ENCODE peak calls at places on chromosomes 3 and 15, in ten cellular contexts. Z is HEK293T; V is caudate nucleus; F is OCI-LY7; N is HL-60; U is activated naive CD8-positive, alpha-beta T cell treated with anti-CD3 and anti-CD28 coated beads for 36 hours; Y is fibroblast of mammary gland; W is transverse colon; H is anterior cingulate cortex; D is GM23248. L is an unnamed sample.

GRCh38 chr3:37753428-37753827 is 108.3 kb upstream of the CTDSPL start:
- DNase-seq in Z (no peak), V (no peak), F (no peak), N (no peak), U (no peak), Y (peak), W (no peak), H (no peak), D (no peak), L (no peak)

GRCh38 chr3:149489060-149489690 is 14.7 kb downstream of the TM4SF4 start:
- DNase-seq in Z (peak), V (no peak), F (peak), N (no peak), U (no peak), Y (no peak), W (no peak), H (no peak), D (peak), L (peak)

GRCh38 chr15:52788099-52788986 is 1.8 kb downstream of the ONECUT1 start:
- DNase-seq in Z (no peak), V (no peak), F (no peak), N (no peak), U (no peak), Y (no peak), W (no peak), H (no peak), D (no peak), L (no peak)

GRCh38 chr15:45891766-45892165 is 256.9 kb downstream of the SQOR start:
- DNase-seq in Z (no peak), V (no peak), F (no peak), N (no peak), U (no peak), Y (no peak), W (peak), H (peak), D (no peak), L (no peak)

GRCh38 chr3:46692566-46692983 is 904 bp downstream of the ALS2CL start:
- DNase-seq in Z (no peak), V (no peak), F (no peak), N (no peak), U (no peak), Y (no peak), W (peak), H (no peak), D (peak), L (no peak)

GRCh38 chr3:128416578-128417150 is 50.0 kb downstream of the DNAJB8 start:
- DNase-seq in Z (peak), V (no peak), F (no peak), N (peak), U (no peak), Y (peak), W (no peak), H (no peak), D (peak), L (peak)

GRCh38 chr3:155233213-155233612 is 60.3 kb downstream of the STRIT1 start:
- DNase-seq in Z (peak), V (no peak), F (no peak), N (no peak), U (no peak), Y (peak), W (peak), H (no peak), D (peak), L (no peak)

GRCh38 chr15:100001405-100001804 is 268.2 kb upstream of the LYSMD4 start:
- DNase-seq in Z (no peak), V (no peak), F (no peak), N (no peak), U (no peak), Y (peak), W (no peak), H (no peak), D (no peak), L (no peak)

GRCh38 chr3:64235605-64236004 is 10.3 kb upstream of the PRICKLE2 start:
- DNase-seq in Z (no peak), V (no peak), F (no peak), N (no peak), U (no peak), Y (no peak), W (no peak), H (no peak), D (no peak), L (no peak)

GRCh38 chr15:40354408-40355171 is 3.4 kb upstream of the DISP2 start:
- DNase-seq in Z (peak), V (no peak), F (peak), N (no peak), U (no peak), Y (peak), W (peak), H (peak), D (peak), L (peak)

GRCh38 chr15:34737379-34737928 is 17.3 kb downstream of the GJD2 start:
- DNase-seq in Z (no peak), V (no peak), F (no peak), N (no peak), U (no peak), Y (no peak), W (no peak), H (peak), D (peak), L (no peak)

GRCh38 chr3:157174616-157175498 is 14.9 kb upstream of the CCNL1 start:
- DNase-seq in Z (peak), V (peak), F (peak), N (peak), U (peak), Y (peak), W (peak), H (peak), D (peak), L (peak)

GRCh38 chr15:70504305-70504951 is 258.9 kb downstream of the UACA start:
- DNase-seq in Z (no peak), V (no peak), F (peak), N (peak), U (no peak), Y (peak), W (peak), H (no peak), D (peak), L (peak)

GRCh38 chr15:79243723-79244122 is 38.8 kb upstream of the ANKRD34C start:
- DNase-seq in Z (no peak), V (no peak), F (no peak), N (no peak), U (no peak), Y (no peak), W (no peak), H (no peak), D (peak), L (no peak)

GRCh38 chr3:188207941-188208750 is 54.2 kb downstream of the LPP start:
- DNase-seq in Z (no peak), V (no peak), F (no peak), N (no peak), U (no peak), Y (peak), W (no peak), H (no peak), D (no peak), L (no peak)

GRCh38 chr3:114567774-114568173 is 273.9 kb downstream of the TIGIT start:
- DNase-seq in Z (no peak), V (no peak), F (no peak), N (no peak), U (no peak), Y (no peak), W (no peak), H (no peak), D (no peak), L (no peak)

GRCh38 chr15:60004019-60004845 is at the start of gene FOXB1:
- DNase-seq in Z (peak), V (no peak), F (no peak), N (peak), U (peak), Y (no peak), W (no peak), H (no peak), D (no peak), L (no peak)

GRCh38 chr15:62742409-62743171 is 300.0 kb upstream of the TPM1 start:
- DNase-seq in Z (peak), V (no peak), F (peak), N (no peak), U (peak), Y (peak), W (peak), H (peak), D (peak), L (peak)

GRCh38 chr15:66698318-66698961 is 3.6 kb upstream of the SMAD6 start:
- DNase-seq in Z (peak), V (no peak), F (peak), N (no peak), U (peak), Y (peak), W (peak), H (no peak), D (peak), L (peak)

GRCh38 chr15:52682200-52682599 is 3.0 kb upstream of the ATOSA start:
- DNase-seq in Z (no peak), V (no peak), F (peak), N (no peak), U (no peak), Y (no peak), W (no peak), H (no peak), D (no peak), L (no peak)

GRCh38 chr3:167861649-167862048 is 126.1 kb downstream of the SERPINI1 start:
- DNase-seq in Z (no peak), V (no peak), F (no peak), N (peak), U (no peak), Y (no peak), W (no peak), H (no peak), D (peak), L (peak)

GRCh38 chr3:52323526-52324295 is 7.6 kb downstream of the DNAH1 start:
- DNase-seq in Z (no peak), V (no peak), F (no peak), N (no peak), U (no peak), Y (no peak), W (no peak), H (no peak), D (peak), L (no peak)

GRCh38 chr15:72888211-72888610 is 104.7 kb upstream of the ADPGK start:
- DNase-seq in Z (no peak), V (no peak), F (no peak), N (no peak), U (no peak), Y (no peak), W (no peak), H (no peak), D (no peak), L (no peak)

GRCh38 chr15:47218295-47218694 is 499.0 kb upstream of the SEMA6D start:
- DNase-seq in Z (no peak), V (no peak), F (no peak), N (no peak), U (no peak), Y (no peak), W (no peak), H (no peak), D (no peak), L (no peak)

GRCh38 chr3:69741057-69741830 is 2.0 kb downstream of the MITF start:
- DNase-seq in Z (no peak), V (no peak), F (no peak), N (no peak), U (no peak), Y (no peak), W (no peak), H (no peak), D (no peak), L (no peak)

GRCh38 chr15:35545316-35545824 is 595 bp downstream of the DPH6 start:
- DNase-seq in Z (peak), V (no peak), F (peak), N (no peak), U (peak), Y (peak), W (peak), H (no peak), D (peak), L (peak)

GRCh38 chr3:195147649-195148121 is 123.3 kb downstream of the XXYLT1 start:
- DNase-seq in Z (no peak), V (no peak), F (peak), N (no peak), U (peak), Y (peak), W (peak), H (no peak), D (peak), L (no peak)

GRCh38 chr3:179897241-179897640 is 139.5 kb downstream of the PEX5L start:
- DNase-seq in Z (no peak), V (no peak), F (no peak), N (no peak), U (no peak), Y (no peak), W (no peak), H (no peak), D (no peak), L (no peak)

GRCh38 chr3:63961891-63962290 is 49.7 kb upstream of the SCAANT1 start:
- DNase-seq in Z (peak), V (no peak), F (peak), N (peak), U (no peak), Y (peak), W (no peak), H (no peak), D (peak), L (peak)

L was measured in NB4.